ENCODE peak calls at places on chromosome 11, in seven cellular contexts. One of them, this sample, is unnamed.

GRCh38 chr11:62149986-62150886 is 26.4 kb downstream of the INCENP start:
- DNase-seq in ACHN: no peak
- DNase-seq in NB4: no peak
- DNase-seq in body of pancreas: no peak
- DNase-seq in stimulated activated CD4-positive, alpha-beta T cell treated with anti-CD3 and anti-CD28 coated beads, Interleukin-4, amount 100 ng/mL, for 4 hours: no peak
- DNase-seq in heart right ventricle: no peak
- DNase-seq in glomerular endothelial cell: no peak
- DNase-seq in this sample: no peak

GRCh38 chr11:60705895-60706294 is 6.5 kb downstream of the MS4A8 start:
- DNase-seq in glomerular endothelial cell: no peak
- DNase-seq in heart right ventricle: no peak
- DNase-seq in ACHN: no peak
- DNase-seq in stimulated activated CD4-positive, alpha-beta T cell treated with anti-CD3 and anti-CD28 coated beads, Interleukin-4, amount 100 ng/mL, for 4 hours: no peak
- DNase-seq in NB4: no peak
- DNase-seq in body of pancreas: no peak
- DNase-seq in this sample: no peak

GRCh38 chr11:113373306-113373705 is 14.3 kb upstream of the ANKK1 start:
- DNase-seq in body of pancreas: no peak
- DNase-seq in ACHN: no peak
- DNase-seq in heart right ventricle: no peak
- DNase-seq in glomerular endothelial cell: no peak
- DNase-seq in NB4: no peak
- DNase-seq in stimulated activated CD4-positive, alpha-beta T cell treated with anti-CD3 and anti-CD28 coated beads, Interleukin-4, amount 100 ng/mL, for 4 hours: no peak
- DNase-seq in this sample: no peak

GRCh38 chr11:68891356-68891948 is 12.2 kb downstream of the MRPL21 start:
- DNase-seq in ACHN: no peak
- DNase-seq in stimulated activated CD4-positive, alpha-beta T cell treated with anti-CD3 and anti-CD28 coated beads, Interleukin-4, amount 100 ng/mL, for 4 hours: no peak
- DNase-seq in NB4: no peak
- DNase-seq in heart right ventricle: no peak
- DNase-seq in body of pancreas: no peak
- DNase-seq in glomerular endothelial cell: no peak
- DNase-seq in this sample: no peak

GRCh38 chr11:63999349-64000025 is 13.2 kb downstream of the OTUB1 start:
- DNase-seq in NB4: no peak
- DNase-seq in ACHN: no peak
- DNase-seq in body of pancreas: peak; percentile 45
- DNase-seq in heart right ventricle: peak; percentile 55
- DNase-seq in glomerular endothelial cell: no peak
- DNase-seq in stimulated activated CD4-positive, alpha-beta T cell treated with anti-CD3 and anti-CD28 coated beads, Interleukin-4, amount 100 ng/mL, for 4 hours: peak; percentile 69
- DNase-seq in this sample: peak; percentile 90

GRCh38 chr11:16924826-16925494 is 89.3 kb downstream of the PLEKHA7 start:
- DNase-seq in body of pancreas: peak; percentile 86
- DNase-seq in glomerular endothelial cell: no peak
- DNase-seq in NB4: no peak
- DNase-seq in ACHN: peak; percentile 47
- DNase-seq in heart right ventricle: peak; percentile 45
- DNase-seq in stimulated activated CD4-positive, alpha-beta T cell treated with anti-CD3 and anti-CD28 coated beads, Interleukin-4, amount 100 ng/mL, for 4 hours: no peak
- DNase-seq in this sample: peak; percentile 79

GRCh38 chr11:17408026-17408425 is 19.6 kb upstream of the KCNJ11 start:
- DNase-seq in heart right ventricle: no peak
- DNase-seq in glomerular endothelial cell: no peak
- DNase-seq in body of pancreas: no peak
- DNase-seq in NB4: no peak
- DNase-seq in ACHN: no peak
- DNase-seq in stimulated activated CD4-positive, alpha-beta T cell treated with anti-CD3 and anti-CD28 coated beads, Interleukin-4, amount 100 ng/mL, for 4 hours: no peak
- DNase-seq in this sample: no peak

GRCh38 chr11:102118937-102119336 is 8.7 kb downstream of the YAP1 start:
- DNase-seq in body of pancreas: no peak
- DNase-seq in heart right ventricle: no peak
- DNase-seq in NB4: no peak
- DNase-seq in ACHN: no peak
- DNase-seq in stimulated activated CD4-positive, alpha-beta T cell treated with anti-CD3 and anti-CD28 coated beads, Interleukin-4, amount 100 ng/mL, for 4 hours: no peak
- DNase-seq in glomerular endothelial cell: no peak
- DNase-seq in this sample: no peak

GRCh38 chr11:1826552-1827094 is 8.2 kb upstream of the SYT8 start:
- DNase-seq in body of pancreas: peak; percentile 65
- DNase-seq in ACHN: peak; percentile 43
- DNase-seq in NB4: peak; percentile 34
- DNase-seq in glomerular endothelial cell: no peak
- DNase-seq in stimulated activated CD4-positive, alpha-beta T cell treated with anti-CD3 and anti-CD28 coated beads, Interleukin-4, amount 100 ng/mL, for 4 hours: no peak
- DNase-seq in heart right ventricle: peak; percentile 22
- DNase-seq in this sample: peak; percentile 47

GRCh38 chr11:10809373-10810199 is 860 bp upstream of the EIF4G2 start:
- DNase-seq in glomerular endothelial cell: no peak
- DNase-seq in body of pancreas: peak; percentile 36
- DNase-seq in heart right ventricle: no peak
- DNase-seq in ACHN: peak; percentile 61
- DNase-seq in stimulated activated CD4-positive, alpha-beta T cell treated with anti-CD3 and anti-CD28 coated beads, Interleukin-4, amount 100 ng/mL, for 4 hours: peak; percentile 42
- DNase-seq in NB4: no peak
- DNase-seq in this sample: peak; percentile 88

GRCh38 chr11:34890089-34890488 is 26.1 kb downstream of the APIP start:
- DNase-seq in stimulated activated CD4-positive, alpha-beta T cell treated with anti-CD3 and anti-CD28 coated beads, Interleukin-4, amount 100 ng/mL, for 4 hours: no peak
- DNase-seq in heart right ventricle: no peak
- DNase-seq in glomerular endothelial cell: no peak
- DNase-seq in ACHN: peak; percentile 2
- DNase-seq in body of pancreas: no peak
- DNase-seq in NB4: no peak
- DNase-seq in this sample: no peak

GRCh38 chr11:111322534-111322933 is 24.2 kb downstream of the POU2AF3 start:
- DNase-seq in NB4: no peak
- DNase-seq in heart right ventricle: no peak
- DNase-seq in glomerular endothelial cell: no peak
- DNase-seq in ACHN: no peak
- DNase-seq in stimulated activated CD4-positive, alpha-beta T cell treated with anti-CD3 and anti-CD28 coated beads, Interleukin-4, amount 100 ng/mL, for 4 hours: no peak
- DNase-seq in body of pancreas: no peak
- DNase-seq in this sample: no peak

GRCh38 chr11:58762284-58763119 is 30.8 kb upstream of the GLYAT start:
- DNase-seq in ACHN: no peak
- DNase-seq in heart right ventricle: no peak
- DNase-seq in NB4: no peak
- DNase-seq in glomerular endothelial cell: no peak
- DNase-seq in body of pancreas: no peak
- DNase-seq in stimulated activated CD4-positive, alpha-beta T cell treated with anti-CD3 and anti-CD28 coated beads, Interleukin-4, amount 100 ng/mL, for 4 hours: no peak
- DNase-seq in this sample: no peak

GRCh38 chr11:119426142-119426541 is 3.2 kb upstream of the THY1 start:
- DNase-seq in glomerular endothelial cell: no peak
- DNase-seq in body of pancreas: no peak
- DNase-seq in ACHN: no peak
- DNase-seq in heart right ventricle: no peak
- DNase-seq in stimulated activated CD4-positive, alpha-beta T cell treated with anti-CD3 and anti-CD28 coated beads, Interleukin-4, amount 100 ng/mL, for 4 hours: no peak
- DNase-seq in NB4: no peak
- DNase-seq in this sample: no peak

GRCh38 chr11:65699306-65699705 is 12.7 kb upstream of the KAT5 start:
- DNase-seq in body of pancreas: no peak
- DNase-seq in heart right ventricle: no peak
- DNase-seq in ACHN: no peak
- DNase-seq in stimulated activated CD4-positive, alpha-beta T cell treated with anti-CD3 and anti-CD28 coated beads, Interleukin-4, amount 100 ng/mL, for 4 hours: no peak
- DNase-seq in glomerular endothelial cell: no peak
- DNase-seq in NB4: no peak
- DNase-seq in this sample: no peak

GRCh38 chr11:78149646-78150045 is 10.2 kb upstream of the ALG8 start:
- DNase-seq in ACHN: no peak
- DNase-seq in stimulated activated CD4-positive, alpha-beta T cell treated with anti-CD3 and anti-CD28 coated beads, Interleukin-4, amount 100 ng/mL, for 4 hours: no peak
- DNase-seq in body of pancreas: no peak
- DNase-seq in glomerular endothelial cell: no peak
- DNase-seq in NB4: peak; percentile 48
- DNase-seq in heart right ventricle: no peak
- DNase-seq in this sample: no peak

GRCh38 chr11:88411265-88411664 is 73.7 kb upstream of the CTSC start:
- DNase-seq in stimulated activated CD4-positive, alpha-beta T cell treated with anti-CD3 and anti-CD28 coated beads, Interleukin-4, amount 100 ng/mL, for 4 hours: no peak
- DNase-seq in glomerular endothelial cell: no peak
- DNase-seq in NB4: no peak
- DNase-seq in body of pancreas: no peak
- DNase-seq in heart right ventricle: no peak
- DNase-seq in ACHN: no peak
- DNase-seq in this sample: no peak

GRCh38 chr11:124747406-124748099 is 4.5 kb downstream of the VSIG2 start:
- DNase-seq in glomerular endothelial cell: no peak
- DNase-seq in NB4: no peak
- DNase-seq in ACHN: no peak
- DNase-seq in stimulated activated CD4-positive, alpha-beta T cell treated with anti-CD3 and anti-CD28 coated beads, Interleukin-4, amount 100 ng/mL, for 4 hours: no peak
- DNase-seq in body of pancreas: no peak
- DNase-seq in heart right ventricle: no peak
- DNase-seq in this sample: no peak

GRCh38 chr11:957201-957920 is 31.7 kb downstream of the AP2A2 start:
- DNase-seq in NB4: no peak
- DNase-seq in body of pancreas: no peak
- DNase-seq in ACHN: no peak
- DNase-seq in stimulated activated CD4-positive, alpha-beta T cell treated with anti-CD3 and anti-CD28 coated beads, Interleukin-4, amount 100 ng/mL, for 4 hours: no peak
- DNase-seq in glomerular endothelial cell: no peak
- DNase-seq in heart right ventricle: no peak
- DNase-seq in this sample: no peak

GRCh38 chr11:64094463-64095223 is 58.9 kb downstream of the FLRT1 start:
- DNase-seq in glomerular endothelial cell: no peak
- DNase-seq in ACHN: peak; percentile 89
- DNase-seq in stimulated activated CD4-positive, alpha-beta T cell treated with anti-CD3 and anti-CD28 coated beads, Interleukin-4, amount 100 ng/mL, for 4 hours: no peak
- DNase-seq in body of pancreas: no peak
- DNase-seq in NB4: peak; percentile 95
- DNase-seq in heart right ventricle: no peak
- DNase-seq in this sample: peak; percentile 31

GRCh38 chr11:115301029-115301428 is 203.2 kb downstream of the CADM1 start:
- DNase-seq in NB4: no peak
- DNase-seq in stimulated activated CD4-positive, alpha-beta T cell treated with anti-CD3 and anti-CD28 coated beads, Interleukin-4, amount 100 ng/mL, for 4 hours: no peak
- DNase-seq in heart right ventricle: no peak
- DNase-seq in glomerular endothelial cell: no peak
- DNase-seq in ACHN: peak; percentile 58
- DNase-seq in body of pancreas: no peak
- DNase-seq in this sample: no peak

GRCh38 chr11:80782135-80782885 is 1341.5 kb upstream of the TENM4 start:
- DNase-seq in heart right ventricle: no peak
- DNase-seq in glomerular endothelial cell: no peak
- DNase-seq in NB4: no peak
- DNase-seq in body of pancreas: no peak
- DNase-seq in stimulated activated CD4-positive, alpha-beta T cell treated with anti-CD3 and anti-CD28 coated beads, Interleukin-4, amount 100 ng/mL, for 4 hours: no peak
- DNase-seq in ACHN: no peak
- DNase-seq in this sample: no peak